ENCODE peak calls at places on chromosome 19, in nine cellular contexts. M, Q, K, Y, V, Z, E, N and P are unnamed samples.

GRCh38 chr19:45161715-45162463 is 1.1 kb upstream of the NKPD1 start:
- DNase-seq in M (no peak), Q (no peak), K (no peak), Y (no peak), V (peak; percentile 63), Z (no peak), E (no peak), N (peak; percentile 33), P (no peak)

GRCh38 chr19:49890349-49891311 is 6.1 kb downstream of the IL4I1 start:
- DNase-seq in M (no peak), Q (peak; percentile 67), K (no peak), Y (no peak), V (peak; percentile 41), Z (peak; percentile 20), E (peak; percentile 33), N (peak; percentile 45), P (peak; percentile 91)

GRCh38 chr19:632228-633067 is 889 bp downstream of the POLRMT start:
- DNase-seq in M (peak; percentile 66), Q (peak; percentile 78), K (peak; percentile 52), Y (no peak), V (peak; percentile 77), Z (no peak), E (no peak), N (no peak), P (peak; percentile 39)

GRCh38 chr19:30722236-30722635 is 350.1 kb downstream of the ZNF536 start:
- DNase-seq in M (no peak), Q (no peak), K (no peak), Y (no peak), V (no peak), Z (no peak), E (no peak), N (no peak), P (no peak)

GRCh38 chr19:56142087-56142787 is 1.1 kb downstream of the ZNF444 start:
- DNase-seq in M (no peak), Q (peak; percentile 64), K (no peak), Y (no peak), V (no peak), Z (no peak), E (peak; percentile 79), N (peak; percentile 87), P (peak; percentile 82)

GRCh38 chr19:2385053-2385721 is 25.1 kb downstream of the TMPRSS9 start:
- DNase-seq in M (peak; percentile 84), Q (peak; percentile 51), K (no peak), Y (no peak), V (peak; percentile 66), Z (no peak), E (no peak), N (peak; percentile 18), P (peak; percentile 30)

GRCh38 chr19:47534628-47535027 is 19.8 kb upstream of the NAPA start:
- DNase-seq in M (no peak), Q (no peak), K (no peak), Y (no peak), V (no peak), Z (no peak), E (no peak), N (no peak), P (no peak)

GRCh38 chr19:2167896-2168618 is 4.3 kb downstream of the DOT1L start:
- DNase-seq in M (peak; percentile 50), Q (peak; percentile 63), K (peak; percentile 57), Y (no peak), V (peak; percentile 76), Z (peak; percentile 85), E (peak; percentile 32), N (no peak), P (peak; percentile 92)

GRCh38 chr19:367963-368623 is 23.5 kb upstream of the MIER2 start:
- DNase-seq in M (no peak), Q (no peak), K (no peak), Y (no peak), V (no peak), Z (no peak), E (no peak), N (no peak), P (no peak)

GRCh38 chr19:57665261-57665806 is 3.4 kb upstream of the ZSCAN4 start:
- DNase-seq in M (no peak), Q (no peak), K (no peak), Y (no peak), V (peak; percentile 73), Z (no peak), E (no peak), N (no peak), P (no peak)

GRCh38 chr19:48353682-48354081 is 10.1 kb downstream of the TMEM143 start:
- DNase-seq in M (peak; percentile 68), Q (no peak), K (no peak), Y (no peak), V (no peak), Z (no peak), E (no peak), N (no peak), P (no peak)

GRCh38 chr19:2548966-2549365 is 73.0 kb downstream of the GADD45B start:
- DNase-seq in M (no peak), Q (no peak), K (no peak), Y (no peak), V (no peak), Z (no peak), E (no peak), N (no peak), P (no peak)

DNA sequence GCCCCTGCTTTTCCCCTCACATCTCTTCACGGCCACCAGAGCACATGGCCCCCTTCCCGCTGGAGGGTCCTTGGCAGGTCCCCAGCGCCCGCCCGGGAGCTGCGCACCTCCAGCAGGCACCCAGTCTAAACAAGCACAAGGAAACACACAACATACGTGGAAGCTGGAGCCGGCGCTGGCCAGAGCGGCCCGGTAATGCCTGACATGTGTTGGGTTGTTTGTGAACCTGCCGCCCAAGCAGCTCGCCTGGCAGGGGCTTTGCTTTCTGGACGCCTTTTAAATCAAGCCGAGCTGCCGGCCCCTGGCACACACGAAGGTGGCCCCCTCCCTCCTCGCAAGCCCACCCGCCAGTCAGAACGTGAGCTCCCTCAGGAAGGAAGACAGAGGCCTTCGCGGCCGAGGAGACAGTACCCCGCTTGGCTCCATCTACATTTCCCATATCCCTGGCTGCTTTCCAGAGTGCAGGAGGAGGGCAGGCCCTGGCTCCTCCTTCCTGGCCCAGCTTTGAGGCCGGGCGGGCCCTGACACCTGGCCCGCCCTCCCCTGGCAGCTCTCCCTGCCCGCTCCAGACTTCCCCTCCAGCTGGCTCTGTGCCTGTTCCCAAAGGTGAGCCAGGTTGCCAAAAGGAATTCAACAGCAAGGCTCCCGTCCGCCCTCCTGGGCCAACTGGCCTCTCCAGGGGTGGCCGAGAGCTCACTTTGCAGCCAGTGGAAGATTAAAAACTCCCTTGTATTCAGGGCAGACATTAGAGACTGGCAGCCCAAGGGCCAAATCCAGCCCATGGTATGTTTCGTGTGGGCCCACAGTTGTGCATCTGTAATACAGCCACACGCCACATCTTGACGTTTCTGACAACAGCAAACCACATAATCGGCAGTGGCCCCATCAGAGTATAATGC is 28.7 kb downstream of the COMP start:
- DNase-seq in M (no peak), Q (peak; percentile 87), K (peak; percentile 60), Y (no peak), V (peak; percentile 87), Z (peak; percentile 70), E (peak; percentile 99), N (peak; percentile 98), P (peak; percentile 93)
- H3K4me1 ChIP-seq in M (peaks cover 15% of the 10 kb centered on the region), Q (peaks cover 17% of the 10 kb centered on the region), K (peaks cover 10% of the 10 kb centered on the region), Y (peaks cover 40% of the 10 kb centered on the region), V (peaks cover 8% of the 10 kb centered on the region), Z (peaks cover 20% of the 10 kb centered on the region), E (peaks cover 42% of the 10 kb centered on the region), N (peaks cover 34% of the 10 kb centered on the region), P (peaks cover 39% of the 10 kb centered on the region)

GRCh38 chr19:41920878-41921277 is 7.4 kb downstream of the ERFL start:
- DNase-seq in M (no peak), Q (no peak), K (no peak), Y (no peak), V (no peak), Z (no peak), E (no peak), N (no peak), P (no peak)
- TF ChIP-seq POLR2A in M (no peak), Q (no peak), K (no peak), Y (no peak), V (no peak), Z (no peak), E (no peak), N (no peak), P (no peak)

GRCh38 chr19:5973376-5973775 is 4.6 kb downstream of the RANBP3 start:
- DNase-seq in M (no peak), Q (no peak), K (no peak), Y (no peak), V (no peak), Z (no peak), E (no peak), N (no peak), P (no peak)

GRCh38 chr19:5971714-5972354 is 6.1 kb downstream of the RANBP3 start:
- DNase-seq in M (no peak), Q (no peak), K (no peak), Y (no peak), V (no peak), Z (no peak), E (no peak), N (no peak), P (no peak)

GRCh38 chr19:5973867-5974635 is 3.9 kb downstream of the RANBP3 start:
- DNase-seq in M (no peak), Q (no peak), K (no peak), Y (no peak), V (no peak), Z (no peak), E (no peak), N (no peak), P (no peak)

GRCh38 chr19:5974721-5975387 is 3.1 kb downstream of the RANBP3 start:
- DNase-seq in M (no peak), Q (no peak), K (no peak), Y (no peak), V (no peak), Z (no peak), E (no peak), N (no peak), P (no peak)

GRCh38 chr19:5972355-5972731 is 5.6 kb downstream of the RANBP3 start:
- DNase-seq in M (no peak), Q (no peak), K (no peak), Y (no peak), V (no peak), Z (no peak), E (no peak), N (no peak), P (no peak)
- H3K4me1 ChIP-seq in M (peaks cover 13% of the 10 kb centered on the region), Q (peaks cover 57% of the 10 kb centered on the region), K (peaks cover 54% of the 10 kb centered on the region), Y (peaks cover 84% of the 10 kb centered on the region), V (peaks cover 34% of the 10 kb centered on the region), Z (peaks cover 76% of the 10 kb centered on the region), E (peaks cover 41% of the 10 kb centered on the region), N (peaks cover 87% of the 10 kb centered on the region), P (peaks cover 80% of the 10 kb centered on the region)

GRCh38 chr19:19077103-19077502 is 13.3 kb downstream of the SLC25A42 start:
- DNase-seq in M (no peak), Q (no peak), K (no peak), Y (no peak), V (no peak), Z (no peak), E (no peak), N (no peak), P (peak; percentile 51)
- TF ChIP-seq POLR2A in M (no peak), Q (no peak), K (no peak), Y (no peak), V (no peak), Z (no peak), E (no peak), N (no peak), P (no peak)

GRCh38 chr19:19597809-19598306 is 20.6 kb downstream of the PBX4 start:
- DNase-seq in M (no peak), Q (no peak), K (no peak), Y (no peak), V (no peak), Z (no peak), E (no peak), N (no peak), P (no peak)
- H3K4me1 ChIP-seq in M (no peaks in the 10 kb centered on the region), Q (peaks cover 13% of the 10 kb centered on the region), K (peaks cover 4% of the 10 kb centered on the region), Y (peaks cover 10% of the 10 kb centered on the region), V (no peaks in the 10 kb centered on the region), Z (no peaks in the 10 kb centered on the region), E (peaks cover 31% of the 10 kb centered on the region), N (peaks cover 4% of the 10 kb centered on the region), P (peaks cover 13% of the 10 kb centered on the region)